ENCODE peak calls at places on chromosomes 4 and X, in five cellular contexts. R is tibial nerve, V is left ventricle myocardium inferior, H is ovary, W is spleen. X is an unnamed sample.

GRCh38 chrX:98296129-98296528 is 1412.4 kb downstream of the RPA4 start:
- DNase-seq in W (no peak), V (no peak), R (no peak), H (no peak), X (no peak)

GRCh38 chr4:71290074-71290473 is 48.7 kb upstream of the SLC4A4 start:
- DNase-seq in H (no peak), R (no peak), V (no peak), W (no peak), X (no peak)

GRCh38 chrX:72107320-72107719 is 24.4 kb downstream of the RTL5 start:
- DNase-seq in W (no peak), H (no peak), R (no peak), V (no peak), X (no peak)

GRCh38 chr4:37528161-37528560 is 158.0 kb downstream of the RELL1 start:
- DNase-seq in H (no peak), R (no peak), V (no peak), W (no peak), X (no peak)

GRCh38 chr4:159060161-159060560 is 42.7 kb upstream of the RAPGEF2 start:
- DNase-seq in H (no peak), W (no peak), V (peak), R (no peak), X (no peak)

GRCh38 chrX:151762802-151763201 is 28.3 kb downstream of the CNGA2 start:
- DNase-seq in V (no peak), R (no peak), H (no peak), W (no peak), X (no peak)

GRCh38 chr4:147683172-147683571 is 791 bp downstream of the PRMT9 start:
- DNase-seq in R (no peak), W (no peak), V (no peak), H (no peak), X (no peak)

GRCh38 chr4:740011-740410 is 34.4 kb downstream of the PCGF3 start:
- DNase-seq in R (no peak), V (no peak), W (no peak), H (no peak), X (no peak)

GRCh38 chr4:184444953-184445309 is 29.4 kb downstream of the IRF2 start:
- DNase-seq in V (no peak), R (no peak), H (no peak), W (peak), X (no peak)

GRCh38 chr4:92387459-92388069 is 83.8 kb downstream of the GRID2 start:
- DNase-seq in H (no peak), W (no peak), V (no peak), R (no peak), X (no peak)

GRCh38 chr4:8843597-8843996 is 28.0 kb downstream of the HMX1 start:
- DNase-seq in R (no peak), V (no peak), W (no peak), H (no peak), X (no peak)

GRCh38 chr4:8906668-8906970 is 35.0 kb upstream of the HMX1 start:
- DNase-seq in H (no peak), V (no peak), R (no peak), W (peak), X (no peak)

GRCh38 chr4:78237360-78237759 is 180.2 kb downstream of the FRAS1 start:
- DNase-seq in H (no peak), R (no peak), V (no peak), W (no peak), X (no peak)

GRCh38 chrX:103248553-103248952 is 6.4 kb downstream of the TCEAL8 start:
- DNase-seq in H (no peak), R (no peak), V (no peak), W (no peak), X (no peak)

GRCh38 chr4:121358473-121358872 is 22.3 kb downstream of the QRFPR start:
- DNase-seq in W (no peak), V (no peak), R (no peak), H (no peak), X (no peak)

GRCh38 chr4:126678608-126679007 is 954.1 kb upstream of the INTU start:
- DNase-seq in W (no peak), V (no peak), R (no peak), H (no peak), X (no peak)

GRCh38 chr4:112377701-112378620 is 80.8 kb downstream of the ALPK1 start:
- DNase-seq in H (no peak), W (no peak), V (no peak), R (no peak), X (no peak)

GRCh38 chr4:82733636-82734035 is 65.0 kb downstream of the SCD5 start:
- DNase-seq in R (no peak), H (no peak), W (no peak), V (no peak), X (no peak)

GRCh38 chrX:154056739-154057367 is 37.2 kb upstream of the IRAK1 start:
- DNase-seq in R (no peak), H (no peak), W (no peak), V (no peak), X (no peak)

GRCh38 chrX:15761564-15762191 is 23.6 kb downstream of the CA5B start:
- DNase-seq in H (no peak), R (no peak), V (no peak), W (no peak), X (no peak)

GRCh38 chr4:155578219-155578618 is 88.4 kb upstream of the GUCY1A1 start:
- DNase-seq in R (no peak), W (no peak), H (no peak), V (no peak), X (no peak)

GRCh38 chr4:154779362-154779947 is 1.6 kb upstream of the RBM46 start:
- DNase-seq in R (no peak), W (no peak), V (no peak), H (no peak), X (no peak)

GRCh38 chr4:154506253-154506652 is 14.7 kb upstream of the DCHS2 start:
- DNase-seq in R (no peak), W (no peak), H (no peak), V (no peak), X (no peak)

GRCh38 chr4:159103406-159104131 is 690 bp downstream of the RAPGEF2 start:
- DNase-seq in V (peak), W (peak), H (peak), R (peak), X (peak)

GRCh38 chr4:93359609-93360008 is 468.9 kb upstream of the ATOH1 start:
- DNase-seq in H (no peak), W (no peak), V (no peak), R (no peak), X (no peak)

GRCh38 chrX:96474357-96475125 is 210.1 kb upstream of the DIAPH2 start:
- DNase-seq in H (no peak), V (no peak), R (no peak), W (no peak), X (no peak)

GRCh38 chr4:10096201-10096975 is 20.2 kb downstream of the WDR1 start:
- DNase-seq in V (peak), H (peak), R (peak), W (peak), X (peak)

GRCh38 chr4:39256436-39256835 is 74.1 kb downstream of the WDR19 start:
- DNase-seq in V (no peak), W (no peak), R (no peak), H (no peak), X (no peak)

GRCh38 chr4:139767585-139767984 is 102.0 kb downstream of the MGST2 start:
- DNase-seq in V (no peak), H (no peak), R (no peak), W (no peak), X (no peak)

GRCh38 chr4:151284534-151285245 is 7.7 kb downstream of the PRSS48 start:
- DNase-seq in W (no peak), V (no peak), R (no peak), H (no peak), X (no peak)
- H3K27ac ChIP-seq in W (no peak), V (peak), R (no peak), H (no peak), X (no peak)

DNA sequence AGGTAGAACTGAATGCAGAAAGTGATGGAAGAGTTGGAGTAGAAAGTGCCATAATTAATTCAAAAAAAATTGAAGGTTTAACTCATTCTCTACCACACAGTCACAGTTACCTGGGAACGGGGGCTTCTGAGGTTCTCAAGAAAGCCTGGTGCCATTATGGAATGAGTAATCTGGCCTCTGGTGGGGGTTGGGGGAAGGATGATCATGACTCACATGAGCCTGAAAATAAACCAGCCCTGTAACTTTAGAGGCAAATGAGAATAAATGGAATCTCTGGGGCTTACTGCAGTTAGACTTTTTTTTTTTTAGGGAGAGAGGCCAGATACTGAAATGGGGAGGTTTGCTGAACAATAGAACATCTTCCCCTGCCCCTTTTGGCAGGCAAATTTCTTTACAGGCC is 55.3 kb downstream of the SOD3 start:
- DNase-seq in W (no peak), V (no peak), H (no peak), R (no peak), X (no peak)
- H3K27ac ChIP-seq in W (no peak), V (no peak), H (no peak), R (no peak), X (peak)

GRCh38 chrX:68536429-68536828 is 37.6 kb downstream of the YIPF6 start:
- DNase-seq in V (no peak), W (no peak), H (no peak), R (no peak), X (no peak)

GRCh38 chrX:68534696-68535095 is 35.8 kb downstream of the YIPF6 start:
- DNase-seq in R (no peak), W (no peak), H (no peak), V (no peak), X (no peak)

GRCh38 chrX:68536884-68537283 is 38.0 kb downstream of the YIPF6 start:
- DNase-seq in R (no peak), V (no peak), W (no peak), H (no peak), X (no peak)

GRCh38 chrX:68532828-68533227 is 34.0 kb downstream of the YIPF6 start:
- DNase-seq in V (no peak), H (no peak), W (no peak), R (no peak), X (no peak)
- H3K27ac ChIP-seq in V (no peak), H (no peak), W (no peak), R (no peak), X (no peak)

DNA sequence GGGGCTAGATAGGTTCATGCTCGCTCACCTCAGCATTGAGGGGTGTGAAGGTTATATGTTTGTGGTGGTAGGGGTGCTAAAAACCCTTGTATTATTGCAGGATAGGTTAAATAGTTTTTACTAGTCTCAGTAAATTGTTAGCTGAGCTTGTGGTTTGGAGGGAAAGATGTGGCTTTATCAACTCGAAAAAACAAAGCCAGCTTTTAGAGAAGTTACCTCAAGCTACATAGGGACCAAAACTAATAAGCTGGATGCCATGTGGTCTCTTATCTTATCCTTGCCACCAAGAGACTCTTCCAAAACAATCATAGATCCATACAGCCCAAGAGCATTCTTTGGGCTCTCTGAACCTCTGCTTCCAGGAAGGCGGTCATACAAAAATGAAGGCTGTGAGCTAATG is 29.2 kb downstream of the MSN start:
- DNase-seq in R (no peak), W (no peak), V (no peak), H (no peak), X (no peak)
- H3K27ac ChIP-seq in R (no peak), W (peak), V (peak), H (no peak), X (peak)